ENCODE peak calls at places on chromosomes 1 and 21, in four cellular contexts. W, S, C and D are unnamed samples.

GRCh38 chr1:36397083-36397377 is 678 bp downstream of the LSM10 start:
- DNase-seq in C (no peak), W (no peak), S (no peak), D (no peak)

GRCh38 chr1:35536551-35537162 is 20.5 kb downstream of the KIAA0319L start:
- DNase-seq in W (no peak), C (no peak), S (no peak), D (no peak)

GRCh38 chr1:69569281-69569970 is 1.7 kb downstream of the LRRC7 start:
- DNase-seq in S (no peak), C (peak), W (peak), D (no peak)

GRCh38 chr1:196680107-196680506 is 28.3 kb downstream of the CFH start:
- DNase-seq in W (no peak), C (peak), S (no peak), D (peak)

GRCh38 chr1:42947137-42947536 is 11.5 kb downstream of the SLC2A1 start:
- DNase-seq in W (no peak), S (no peak), C (no peak), D (no peak)

GRCh38 chr1:245363821-245364220 is 209.0 kb downstream of the KIF26B start:
- DNase-seq in S (no peak), W (no peak), C (no peak), D (no peak)

GRCh38 chr1:228004887-228005462 is 1.8 kb upstream of the WNT3A start:
- DNase-seq in S (no peak), C (no peak), W (peak), D (no peak)

GRCh38 chr1:58576727-58577675 is at the start of gene TACSTD2:
- DNase-seq in W (no peak), S (no peak), C (peak), D (no peak)

GRCh38 chr1:52002038-52002917 is 11.8 kb upstream of the RAB3B start:
- DNase-seq in W (peak), C (peak), S (peak), D (peak)

GRCh38 chr1:230503741-230504140 is 77.6 kb upstream of the PGBD5 start:
- DNase-seq in W (no peak), C (no peak), S (no peak), D (no peak)

GRCh38 chr1:6951536-6951935 is 166.3 kb downstream of the CAMTA1 start:
- DNase-seq in S (no peak), W (no peak), C (no peak), D (no peak)

GRCh38 chr1:215005078-215005477 is 77.5 kb upstream of the KCNK2 start:
- DNase-seq in S (peak), C (no peak), W (no peak), D (no peak)

GRCh38 chr1:152398812-152399698 is 15.0 kb downstream of the CRNN start:
- DNase-seq in S (no peak), C (peak), W (peak), D (peak)

GRCh38 chr1:152394151-152394550 is 19.9 kb downstream of the CRNN start:
- DNase-seq in S (no peak), C (no peak), W (no peak), D (no peak)

GRCh38 chr1:152392909-152393308 is 21.2 kb downstream of the CRNN start:
- DNase-seq in W (no peak), C (peak), S (no peak), D (no peak)

GRCh38 chr1:152397474-152397873 is 16.6 kb downstream of the CRNN start:
- DNase-seq in C (peak), W (no peak), S (no peak), D (no peak)
- TF ChIP-seq CTCF in C (peak), W (peak), S (no peak), D (no peak)

DNA sequence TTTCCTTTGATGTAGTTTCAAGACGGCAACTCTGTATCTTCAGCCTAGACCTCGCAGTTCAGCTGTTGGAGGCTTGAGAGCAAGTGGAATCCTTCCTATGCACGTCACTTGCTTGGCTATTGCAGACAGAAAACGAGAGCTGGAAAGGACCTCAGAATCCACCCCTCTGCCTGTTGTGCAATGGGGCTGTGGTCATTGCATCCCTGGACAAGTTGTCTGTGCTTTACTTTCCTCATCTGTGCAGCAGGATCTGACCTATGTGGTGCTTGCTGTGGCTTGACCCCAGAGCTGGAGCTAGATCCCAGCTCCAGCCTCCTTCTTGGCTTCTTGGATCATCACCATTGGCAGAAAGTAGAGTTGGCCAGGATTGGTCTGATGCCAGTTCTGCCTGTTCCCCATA is 50.0 kb upstream of the IGSF21 start:
- DNase-seq in W (no peak), C (no peak), S (no peak), D (no peak)
- H3K4me3 ChIP-seq in W (no peak), C (no peak), S (no peak), D (no peak)

DNA sequence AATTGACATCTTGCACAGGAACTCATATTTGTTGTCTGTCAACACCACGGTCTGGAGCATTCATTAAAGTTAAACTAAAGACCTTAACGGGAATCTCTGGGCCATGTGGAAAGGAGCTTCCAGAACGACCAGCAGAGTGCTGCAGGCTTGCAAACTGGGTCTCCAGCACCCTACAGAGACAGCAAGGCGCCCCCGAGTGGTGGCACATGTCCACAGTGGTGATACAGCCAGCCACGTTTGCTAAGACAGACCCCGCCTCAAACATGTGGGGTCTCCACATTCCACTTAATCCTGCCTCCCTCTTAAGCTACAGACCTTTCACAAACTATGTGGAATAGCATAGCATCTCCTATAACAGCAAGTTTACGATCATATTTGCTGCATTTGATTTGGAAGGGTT is 96.5 kb upstream of the BACE2 start:
- DNase-seq in W (no peak), C (no peak), S (no peak), D (no peak)
- TF ChIP-seq CTCF in W (peak), C (peak), S (no peak), D (no peak)

DNA sequence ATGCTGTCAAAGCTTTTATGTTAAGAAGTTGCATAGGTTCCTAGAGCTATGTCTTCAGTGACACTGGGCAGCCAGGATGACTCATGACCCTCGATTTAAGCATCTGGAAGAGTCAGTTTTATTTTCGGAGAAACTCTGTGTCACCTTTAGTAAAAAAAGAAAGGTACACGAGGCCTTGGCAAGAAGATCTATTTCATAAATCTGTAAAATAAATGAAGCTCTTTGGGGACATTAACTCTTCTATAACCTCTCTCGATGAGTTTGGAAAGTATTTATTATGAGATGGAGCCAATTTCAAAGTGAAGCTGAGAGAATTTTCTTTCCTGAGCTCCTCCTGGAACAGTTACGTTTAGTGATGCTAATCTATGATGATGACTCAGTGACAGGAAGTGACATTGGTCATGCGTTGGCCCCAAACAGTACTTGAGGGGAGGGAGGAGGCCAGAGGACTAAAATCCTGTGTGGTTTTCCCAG is 156.5 kb downstream of the HLX start:
- DNase-seq in W (peak), C (peak), S (peak), D (peak)
- H3K4me3 ChIP-seq in W (no peak), C (no peak), S (no peak), D (no peak)

GRCh38 chr1:154669464-154670282 is 61.7 kb upstream of the ADAR start:
- DNase-seq in C (peak), W (peak), S (peak), D (peak)

GRCh38 chr1:154661110-154661509 is 53.1 kb upstream of the ADAR start:
- DNase-seq in W (no peak), S (no peak), C (peak), D (no peak)

GRCh38 chr1:154664331-154664730 is 56.3 kb upstream of the ADAR start:
- DNase-seq in C (no peak), W (no peak), S (no peak), D (no peak)

GRCh38 chr1:154663656-154664055 is 55.7 kb upstream of the ADAR start:
- DNase-seq in W (no peak), C (no peak), S (no peak), D (no peak)

GRCh38 chr1:154666051-154666793 is 58.2 kb upstream of the ADAR start:
- DNase-seq in S (no peak), W (no peak), C (no peak), D (no peak)
- TF ChIP-seq CTCF in S (no peak), W (no peak), C (no peak), D (no peak)

DNA sequence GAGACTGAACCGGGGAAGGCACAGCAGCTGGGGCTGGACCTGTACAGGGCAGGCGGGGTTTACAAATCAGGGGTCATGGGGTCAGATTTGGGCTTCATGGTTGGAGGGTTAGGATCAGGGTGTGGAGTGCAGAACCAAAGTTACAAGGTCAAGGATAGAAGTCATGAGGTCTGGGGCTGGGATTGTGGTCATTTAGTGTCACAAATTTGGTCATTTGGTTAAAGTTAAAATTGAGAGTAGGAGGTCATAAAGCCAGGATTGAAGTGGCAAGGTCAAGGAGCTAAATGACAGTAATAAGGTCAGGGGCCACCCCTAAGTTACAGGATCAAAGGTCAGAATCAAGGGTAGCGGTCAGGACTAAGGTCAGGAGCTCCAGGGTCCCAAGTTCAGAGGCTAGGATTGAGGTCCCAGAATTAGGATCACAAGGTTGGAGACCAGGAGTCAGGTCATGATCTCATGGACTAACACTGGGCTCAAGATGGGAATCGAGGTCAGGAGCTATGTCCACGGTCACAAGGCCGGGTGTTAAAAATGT is 20.4 kb downstream of the SERINC2 start:
- DNase-seq in C (no peak), W (no peak), S (no peak), D (no peak)
- H3K4me3 ChIP-seq in C (no peak), W (no peak), S (no peak), D (no peak)

DNA sequence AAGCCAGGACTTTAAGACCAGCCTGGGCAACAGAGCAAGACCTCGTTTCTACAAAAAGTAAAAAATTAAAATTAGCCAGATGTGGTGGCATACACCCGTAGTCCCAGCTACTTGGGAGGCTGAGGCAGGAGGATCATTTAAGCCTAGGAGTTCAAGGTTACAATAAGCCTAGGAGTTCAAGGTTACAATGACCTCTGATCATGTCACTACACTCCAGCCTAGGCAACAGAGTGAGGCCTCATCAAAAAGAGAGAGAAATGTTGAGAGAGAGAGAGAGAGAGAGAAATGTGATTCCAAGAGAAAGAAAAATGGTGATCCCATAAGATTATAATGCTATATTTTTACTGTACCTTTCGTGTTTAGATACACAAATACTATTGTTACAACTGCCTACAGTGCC is 60.2 kb downstream of the PACC1 start:
- DNase-seq in C (no peak), S (no peak), W (no peak), D (no peak)
- TF ChIP-seq CTCF in C (no peak), S (no peak), W (no peak), D (no peak)

DNA sequence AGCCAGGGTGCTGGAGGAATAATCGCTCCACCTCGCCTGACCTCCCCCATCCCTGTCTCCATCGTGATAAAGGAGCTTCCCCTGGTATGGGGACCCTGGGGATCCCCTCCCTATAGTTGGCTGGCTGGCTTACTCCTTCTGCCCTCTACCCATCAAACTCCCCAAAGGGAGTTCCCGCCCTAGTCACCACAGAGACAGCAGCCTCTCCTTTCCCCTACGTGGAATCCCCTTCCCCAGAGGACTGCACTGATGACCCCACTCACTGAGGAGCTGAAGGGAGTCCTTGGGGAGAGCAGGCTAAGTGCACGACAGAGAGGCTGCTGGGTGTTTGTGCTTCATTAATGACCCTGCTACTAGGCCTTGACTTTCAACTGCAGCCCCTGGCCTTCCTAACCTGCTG is 1.9 kb downstream of the CADM3 start:
- DNase-seq in W (no peak), S (no peak), C (no peak), D (no peak)
- H3K4me3 ChIP-seq in W (no peak), S (no peak), C (no peak), D (peak)